ENCODE peak calls at places on chromosomes 6 and 20, in seven cellular contexts. One of them, this sample, is unnamed.

GRCh38 chr20:17698419-17698818 is 1.3 kb upstream of the BANF2 start:
- DNase-seq in H9: no peak
- DNase-seq in IMR-90: no peak
- DNase-seq in GM20000: no peak
- DNase-seq in ovary: no peak
- DNase-seq in mesothelial cell of epicardium: no peak
- DNase-seq in MM.1S: no peak
- DNase-seq in this sample: no peak

GRCh38 chr20:49460131-49460530 is 22.3 kb downstream of the KCNB1 start:
- DNase-seq in H9: no peak
- DNase-seq in IMR-90: no peak
- DNase-seq in GM20000: no peak
- DNase-seq in ovary: no peak
- DNase-seq in mesothelial cell of epicardium: no peak
- DNase-seq in MM.1S: no peak
- DNase-seq in this sample: no peak

GRCh38 chr6:168469198-168469943 is 28.4 kb downstream of the SMOC2 start:
- DNase-seq in H9: no peak
- DNase-seq in IMR-90: no peak
- DNase-seq in GM20000: no peak
- DNase-seq in ovary: no peak
- DNase-seq in mesothelial cell of epicardium: no peak
- DNase-seq in MM.1S: no peak
- DNase-seq in this sample: no peak

GRCh38 chr6:5905431-5906339 is 101.0 kb downstream of the NRN1 start:
- DNase-seq in H9: no peak
- DNase-seq in IMR-90: peak; percentile 81
- DNase-seq in GM20000: no peak
- DNase-seq in ovary: peak; percentile 48
- DNase-seq in mesothelial cell of epicardium: no peak
- DNase-seq in MM.1S: no peak
- DNase-seq in this sample: no peak

GRCh38 chr6:46269447-46270229 is 98.9 kb upstream of the ENPP5 start:
- DNase-seq in H9: no peak
- DNase-seq in IMR-90: no peak
- DNase-seq in GM20000: no peak
- DNase-seq in ovary: peak; percentile 70
- DNase-seq in mesothelial cell of epicardium: no peak
- DNase-seq in MM.1S: no peak
- DNase-seq in this sample: no peak

GRCh38 chr20:33850159-33850558 is 39.0 kb downstream of the CHMP4B start:
- DNase-seq in H9: no peak
- DNase-seq in IMR-90: no peak
- DNase-seq in GM20000: no peak
- DNase-seq in ovary: no peak
- DNase-seq in mesothelial cell of epicardium: no peak
- DNase-seq in MM.1S: no peak
- DNase-seq in this sample: no peak

GRCh38 chr20:30811896-30812671 is 445.4 kb upstream of the DEFB115 start:
- DNase-seq in H9: peak; percentile 56
- DNase-seq in IMR-90: peak; percentile 49
- DNase-seq in GM20000: peak; percentile 45
- DNase-seq in ovary: no peak
- DNase-seq in mesothelial cell of epicardium: no peak
- DNase-seq in MM.1S: no peak
- DNase-seq in this sample: no peak

GRCh38 chr20:36394340-36394965 is 88.3 kb downstream of the DLGAP4 start:
- DNase-seq in H9: no peak
- DNase-seq in IMR-90: no peak
- DNase-seq in GM20000: no peak
- DNase-seq in ovary: no peak
- DNase-seq in mesothelial cell of epicardium: no peak
- DNase-seq in MM.1S: no peak
- DNase-seq in this sample: no peak

GRCh38 chr6:160487116-160487515 is 138.9 kb downstream of the SLC22A3 start:
- DNase-seq in H9: no peak
- DNase-seq in IMR-90: no peak
- DNase-seq in GM20000: no peak
- DNase-seq in ovary: no peak
- DNase-seq in mesothelial cell of epicardium: no peak
- DNase-seq in MM.1S: no peak
- DNase-seq in this sample: no peak

GRCh38 chr6:43263314-43264178 is 20.3 kb downstream of the TTBK1 start:
- DNase-seq in H9: peak; percentile 88
- DNase-seq in IMR-90: peak; percentile 62
- DNase-seq in GM20000: peak; percentile 96
- DNase-seq in ovary: peak; percentile 50
- DNase-seq in mesothelial cell of epicardium: peak; percentile 79
- DNase-seq in MM.1S: peak; percentile 69
- DNase-seq in this sample: peak; percentile 83

GRCh38 chr20:57620274-57620990 is at the start of gene ZBP1:
- DNase-seq in H9: no peak
- DNase-seq in IMR-90: no peak
- DNase-seq in GM20000: peak; percentile 85
- DNase-seq in ovary: no peak
- DNase-seq in mesothelial cell of epicardium: no peak
- DNase-seq in MM.1S: peak; percentile 98
- DNase-seq in this sample: no peak

GRCh38 chr20:56347628-56348305 is 11.0 kb upstream of the FAM210B start:
- DNase-seq in H9: peak; percentile 46
- DNase-seq in IMR-90: no peak
- DNase-seq in GM20000: no peak
- DNase-seq in ovary: no peak
- DNase-seq in mesothelial cell of epicardium: no peak
- DNase-seq in MM.1S: no peak
- DNase-seq in this sample: no peak

GRCh38 chr6:111888928-111889696 is 15.9 kb upstream of the FYN start:
- DNase-seq in H9: peak; percentile 88
- DNase-seq in IMR-90: peak; percentile 30
- DNase-seq in GM20000: no peak
- DNase-seq in ovary: peak; percentile 52
- DNase-seq in mesothelial cell of epicardium: no peak
- DNase-seq in MM.1S: no peak
- DNase-seq in this sample: peak; percentile 39

GRCh38 chr6:28808383-28808782 is 115.4 kb downstream of the TRIM27 start:
- DNase-seq in H9: no peak
- DNase-seq in IMR-90: no peak
- DNase-seq in GM20000: no peak
- DNase-seq in ovary: no peak
- DNase-seq in mesothelial cell of epicardium: no peak
- DNase-seq in MM.1S: no peak
- DNase-seq in this sample: no peak

GRCh38 chr6:91626935-91627334 is 1040.1 kb upstream of the MAP3K7 start:
- DNase-seq in H9: no peak
- DNase-seq in IMR-90: no peak
- DNase-seq in GM20000: no peak
- DNase-seq in ovary: no peak
- DNase-seq in mesothelial cell of epicardium: no peak
- DNase-seq in MM.1S: no peak
- DNase-seq in this sample: no peak

GRCh38 chr20:41182296-41183212 is 45.2 kb downstream of the PLCG1 start:
- DNase-seq in H9: peak; percentile 19
- DNase-seq in IMR-90: no peak
- DNase-seq in GM20000: no peak
- DNase-seq in ovary: no peak
- DNase-seq in mesothelial cell of epicardium: peak; percentile 3
- DNase-seq in MM.1S: no peak
- DNase-seq in this sample: no peak

GRCh38 chr20:45322952-45323383 is 14.9 kb upstream of the MATN4 start:
- DNase-seq in H9: no peak
- DNase-seq in IMR-90: peak; percentile 43
- DNase-seq in GM20000: peak; percentile 56
- DNase-seq in ovary: no peak
- DNase-seq in mesothelial cell of epicardium: no peak
- DNase-seq in MM.1S: no peak
- DNase-seq in this sample: no peak

GRCh38 chr6:148758492-148758891 is 11.7 kb downstream of the UST start:
- DNase-seq in H9: no peak
- DNase-seq in IMR-90: no peak
- DNase-seq in GM20000: peak; percentile 67
- DNase-seq in ovary: no peak
- DNase-seq in mesothelial cell of epicardium: no peak
- DNase-seq in MM.1S: peak; percentile 60
- DNase-seq in this sample: no peak

GRCh38 chr20:34776177-34776576 is 49.3 kb downstream of the NCOA6 start:
- DNase-seq in H9: no peak
- DNase-seq in IMR-90: no peak
- DNase-seq in GM20000: no peak
- DNase-seq in ovary: no peak
- DNase-seq in mesothelial cell of epicardium: no peak
- DNase-seq in MM.1S: no peak
- DNase-seq in this sample: no peak

GRCh38 chr6:71333700-71334099 is 45.1 kb downstream of the OGFRL1 start:
- DNase-seq in H9: no peak
- DNase-seq in IMR-90: peak; percentile 94
- DNase-seq in GM20000: no peak
- DNase-seq in ovary: no peak
- DNase-seq in mesothelial cell of epicardium: no peak
- DNase-seq in MM.1S: no peak
- DNase-seq in this sample: no peak

DNA sequence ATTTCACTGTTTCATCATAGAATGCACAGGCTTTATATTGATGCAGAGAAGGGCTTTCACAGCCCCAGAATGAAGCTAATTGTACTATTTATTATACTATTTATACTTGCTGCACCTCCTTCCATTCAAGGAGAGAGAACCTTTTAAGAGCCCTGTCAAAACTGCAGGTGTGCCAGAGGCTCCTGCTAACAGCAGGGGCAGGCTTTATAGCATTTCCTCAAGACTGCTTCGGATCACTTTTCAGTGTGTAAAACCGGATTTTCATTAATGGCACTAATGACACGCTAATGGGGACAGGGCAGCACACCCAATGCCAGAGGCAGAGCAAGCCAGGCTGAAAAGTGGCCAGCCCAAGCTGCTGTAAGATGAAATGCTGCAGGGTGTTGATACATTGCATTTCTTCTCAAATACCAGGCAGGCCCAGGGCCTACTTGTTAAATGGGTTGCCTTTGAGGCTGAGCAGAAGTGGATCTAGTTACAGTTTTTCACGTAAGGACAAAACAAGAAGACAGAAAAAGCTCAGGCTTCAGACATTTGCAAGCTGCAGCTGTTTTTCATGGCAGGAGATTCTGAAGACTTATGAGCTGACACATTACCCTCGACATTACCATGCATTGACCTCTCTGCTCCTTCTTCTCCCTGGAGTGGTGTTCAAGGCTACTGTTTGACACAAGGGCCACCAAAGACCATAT is 487.7 kb upstream of the BTBD3 start:
- DNase-seq in H9: no peak
- DNase-seq in IMR-90: no peak
- DNase-seq in GM20000: no peak
- DNase-seq in ovary: no peak
- DNase-seq in mesothelial cell of epicardium: no peak
- DNase-seq in MM.1S: no peak
- DNase-seq in this sample: no peak
- TF ChIP-seq CTCF in H9: no peak
- TF ChIP-seq CTCF in IMR-90: no peak
- TF ChIP-seq CTCF in GM20000: no peak
- TF ChIP-seq CTCF in ovary: no peak
- TF ChIP-seq CTCF in mesothelial cell of epicardium: no peak
- TF ChIP-seq CTCF in MM.1S: no peak
- TF ChIP-seq CTCF in this sample: no peak

DNA sequence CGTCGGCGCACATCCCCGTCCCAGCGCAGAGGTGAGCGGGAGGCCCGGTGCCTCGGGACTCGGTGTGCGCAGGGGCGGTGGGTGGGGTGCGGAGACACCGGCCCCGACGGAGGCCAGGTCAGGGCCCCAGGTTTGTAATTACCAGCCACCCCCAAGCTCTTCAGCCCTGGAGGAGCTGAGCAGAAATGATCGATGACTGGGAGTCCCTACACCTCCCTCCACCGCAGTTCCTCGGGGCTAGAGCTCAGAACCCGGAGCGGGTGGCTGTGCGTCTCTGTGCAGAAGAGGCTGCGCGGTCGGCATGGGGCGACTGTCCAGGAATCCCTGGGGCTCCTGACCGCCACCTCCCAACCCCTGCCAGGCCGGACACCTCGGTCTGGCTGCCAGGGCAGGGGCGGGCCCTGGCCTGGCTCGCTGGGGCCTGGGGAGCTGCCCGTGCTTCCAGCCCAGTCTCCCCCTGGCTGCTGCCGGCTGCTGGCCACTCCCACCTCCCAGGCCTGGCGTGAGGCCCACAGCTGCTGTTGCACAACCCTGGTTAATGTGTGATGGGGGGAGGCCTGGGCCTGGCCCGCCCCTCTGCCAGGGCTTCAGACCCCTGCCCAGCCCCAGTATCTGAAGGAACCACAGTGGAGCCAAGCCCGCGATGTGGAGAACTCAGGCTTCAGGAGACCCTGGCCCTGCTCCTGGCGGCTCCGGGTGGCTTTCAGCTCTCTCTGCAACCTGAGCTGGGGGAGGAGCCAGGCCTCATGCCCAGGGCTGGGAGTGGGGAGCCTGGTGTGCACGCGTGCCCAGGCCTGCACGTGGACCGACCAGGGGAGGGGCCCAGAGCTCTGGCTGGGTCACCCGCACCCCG is 1.2 kb downstream of the SLC2A4RG start:
- DNase-seq in H9: peak; percentile 83
- DNase-seq in IMR-90: peak; percentile 86
- DNase-seq in GM20000: peak; percentile 86
- DNase-seq in ovary: peak; percentile 98
- DNase-seq in mesothelial cell of epicardium: peak; percentile 88
- DNase-seq in MM.1S: no peak
- DNase-seq in this sample: peak; percentile 65
- TF ChIP-seq CTCF in H9: no peak
- TF ChIP-seq CTCF in IMR-90: peak; percentile 21
- TF ChIP-seq CTCF in GM20000: no peak
- TF ChIP-seq CTCF in ovary: no peak
- TF ChIP-seq CTCF in mesothelial cell of epicardium: no peak
- TF ChIP-seq CTCF in MM.1S: no peak
- TF ChIP-seq CTCF in this sample: no peak

DNA sequence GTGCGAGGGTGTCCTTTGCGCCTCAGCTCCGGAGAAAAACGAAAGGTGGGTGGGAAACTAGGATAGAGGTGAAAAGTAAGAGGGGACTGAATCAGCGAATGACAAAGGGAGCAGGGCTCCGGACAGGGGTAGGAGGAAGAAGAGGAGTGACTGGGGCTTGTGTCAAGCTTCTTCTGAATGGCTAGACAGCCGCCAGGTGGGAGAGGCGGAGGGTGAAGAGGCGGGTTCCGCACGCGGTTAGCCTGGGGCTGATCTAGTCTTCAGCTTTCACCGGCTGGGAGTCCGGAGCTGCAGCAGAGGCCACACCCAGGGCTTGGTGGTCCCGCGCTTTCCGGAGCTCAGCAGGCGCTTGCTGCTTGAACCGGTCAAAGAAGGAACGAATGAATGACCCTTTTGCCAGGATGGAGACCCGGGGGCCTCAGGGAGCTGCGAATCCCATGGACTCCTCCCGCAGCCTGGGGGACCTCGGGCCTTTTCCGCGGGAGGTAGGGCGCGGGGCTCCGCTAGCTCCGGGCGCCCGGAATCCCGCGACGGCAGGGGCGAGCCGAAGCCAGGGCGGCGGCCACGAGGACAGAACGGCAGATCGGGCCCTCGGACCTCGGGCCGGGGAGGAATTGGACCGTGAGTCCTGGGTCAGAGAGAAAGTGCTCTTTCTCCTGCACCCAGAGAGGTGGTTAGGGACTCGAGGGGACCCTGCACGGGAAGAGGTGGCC is at the start of gene C6orf141:
- DNase-seq in H9: peak; percentile 90
- DNase-seq in IMR-90: no peak
- DNase-seq in GM20000: peak; percentile 68
- DNase-seq in ovary: no peak
- DNase-seq in mesothelial cell of epicardium: peak; percentile 60
- DNase-seq in MM.1S: peak; percentile 61
- DNase-seq in this sample: peak; percentile 21
- TF ChIP-seq CTCF in H9: no peak
- TF ChIP-seq CTCF in IMR-90: no peak
- TF ChIP-seq CTCF in GM20000: no peak
- TF ChIP-seq CTCF in ovary: no peak
- TF ChIP-seq CTCF in mesothelial cell of epicardium: no peak
- TF ChIP-seq CTCF in MM.1S: no peak
- TF ChIP-seq CTCF in this sample: no peak

GRCh38 chr6:15327271-15327670 is 81.4 kb downstream of the JARID2 start:
- DNase-seq in H9: no peak
- DNase-seq in IMR-90: no peak
- DNase-seq in GM20000: peak; percentile 28
- DNase-seq in ovary: no peak
- DNase-seq in mesothelial cell of epicardium: no peak
- DNase-seq in MM.1S: no peak
- DNase-seq in this sample: no peak
- TF ChIP-seq CTCF in H9: peak; percentile 11
- TF ChIP-seq CTCF in IMR-90: no peak
- TF ChIP-seq CTCF in GM20000: peak; percentile 17
- TF ChIP-seq CTCF in ovary: no peak
- TF ChIP-seq CTCF in mesothelial cell of epicardium: no peak
- TF ChIP-seq CTCF in MM.1S: peak; percentile 18
- TF ChIP-seq CTCF in this sample: no peak